ENCODE peak calls at places on chromosome 13, in six cellular contexts. H is K562, T is GM12891, U is H1, C is HepG2, W is GM12878. G is an unnamed sample.

GRCh38 chr13:70407486-70407885 is 299.2 kb upstream of the KLHL1 start:
- DNase-seq in U (no peak), W (no peak), T (no peak), C (no peak), H (no peak), G (no peak)

GRCh38 chr13:91764527-91764926 is 366.1 kb downstream of the GPC5 start:
- DNase-seq in T (no peak), H (no peak), U (no peak), C (no peak), W (peak), G (no peak)

GRCh38 chr13:66513728-66514127 is 716.4 kb downstream of the PCDH9 start:
- DNase-seq in W (no peak), T (no peak), U (no peak), C (no peak), H (no peak), G (no peak)

GRCh38 chr13:20057963-20058362 is 99.4 kb downstream of the ZMYM2 start:
- DNase-seq in H (no peak), T (no peak), C (no peak), W (no peak), U (no peak), G (no peak)

GRCh38 chr13:68616600-68617222 is 1386.6 kb upstream of the PCDH9 start:
- DNase-seq in W (no peak), T (no peak), C (peak), H (no peak), U (no peak), G (no peak)

GRCh38 chr13:40477623-40478608 is 188.5 kb downstream of the FOXO1 start:
- DNase-seq in W (no peak), H (no peak), U (no peak), C (peak), T (no peak), G (no peak)

GRCh38 chr13:102235689-102236088 is 166.2 kb downstream of the FGF14 start:
- DNase-seq in U (no peak), H (no peak), W (no peak), T (no peak), C (no peak), G (no peak)

GRCh38 chr13:34435338-34435737 is 506.7 kb upstream of the NBEA start:
- DNase-seq in C (no peak), T (no peak), U (no peak), W (no peak), H (no peak), G (no peak)

GRCh38 chr13:101727118-101727517 is 274.6 kb downstream of the ITGBL1 start:
- DNase-seq in H (no peak), U (no peak), C (no peak), W (no peak), T (no peak), G (no peak)

DNA sequence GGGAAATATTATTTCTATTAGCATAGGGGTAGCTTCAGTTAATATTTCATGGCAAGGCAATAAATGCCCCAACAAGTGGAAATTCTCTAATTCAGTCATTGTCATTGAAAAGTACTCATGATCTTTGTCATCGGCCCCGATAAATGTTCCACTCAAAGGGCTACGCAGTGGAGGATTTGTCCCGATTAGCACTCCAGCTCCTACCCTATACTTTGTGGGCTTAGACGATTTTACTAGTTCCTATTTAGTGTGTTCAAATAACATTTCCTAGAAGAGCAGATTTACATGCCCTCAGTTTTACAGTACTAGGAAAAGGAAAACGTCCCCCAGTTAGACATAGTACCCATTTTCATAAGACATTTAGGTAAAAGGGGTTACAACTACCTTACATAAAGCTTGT is 38.0 kb upstream of the ATP12A start:
- DNase-seq in C (no peak), W (no peak), U (no peak), T (no peak), H (no peak), G (no peak)
- TF ChIP-seq TAF1 in C (no peak), W (no peak), U (no peak), T (no peak), H (no peak), G (no peak)

GRCh38 chr13:89784161-89784809 is 1563.2 kb upstream of the MIR17HG start:
- DNase-seq in T (no peak), U (no peak), C (no peak), W (no peak), H (no peak), G (no peak)

GRCh38 chr13:89783221-89783755 is 1564.2 kb upstream of the MIR17HG start:
- DNase-seq in H (no peak), U (no peak), W (no peak), C (no peak), T (no peak), G (no peak)
- TF ChIP-seq POLR2A in H (no peak), U (no peak), W (no peak), C (no peak), T (no peak), G (no peak)

DNA sequence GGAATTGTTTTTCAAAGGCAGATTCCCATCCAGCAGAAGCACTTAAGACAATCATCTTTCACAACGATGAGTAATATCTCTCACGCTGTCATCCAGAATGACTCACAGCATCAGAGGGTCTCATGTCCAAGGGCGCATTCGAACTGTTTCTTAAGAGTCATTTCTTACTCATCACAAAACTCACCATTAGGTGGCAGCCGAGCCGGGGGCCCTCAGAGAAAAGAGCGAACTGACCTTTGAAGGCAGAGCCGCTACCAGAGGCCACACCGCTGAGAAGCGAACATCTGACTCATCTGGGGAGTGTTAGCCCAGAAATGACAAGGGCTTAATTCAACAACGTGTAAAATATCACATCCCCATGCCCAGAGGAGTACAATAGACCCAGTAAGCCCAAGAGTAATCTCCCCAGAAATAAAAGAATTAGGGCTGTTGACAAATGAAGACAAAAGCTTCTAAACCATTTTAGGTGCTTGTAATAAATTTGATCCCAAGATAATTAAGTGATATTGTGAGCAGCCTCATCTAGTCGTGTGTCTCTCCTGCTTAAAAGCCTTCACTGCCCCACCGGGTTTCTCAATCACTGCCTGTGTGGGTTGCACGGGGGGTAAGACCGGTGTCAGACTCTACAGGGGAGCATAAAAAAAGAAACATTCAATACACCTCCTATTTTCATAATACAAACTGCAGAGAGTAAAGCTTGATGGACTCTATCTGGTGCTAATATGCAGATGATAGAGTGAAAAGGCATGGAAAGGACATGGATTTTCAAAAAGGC is 96.2 kb downstream of the CYSLTR2 start:
- DNase-seq in U (peak), H (peak), T (no peak), W (peak), C (peak), G (peak)
- TF ChIP-seq POLR2AphosphoS5 in U (no peak), H (no peak), T (no peak), W (no peak), C (no peak), G (no peak)

GRCh38 chr13:45370922-45371406 is 30.0 kb upstream of the TPT1 start:
- DNase-seq in T (peak), C (no peak), H (peak), W (no peak), U (peak), G (peak)

GRCh38 chr13:45373116-45373606 is 32.2 kb upstream of the TPT1 start:
- DNase-seq in T (no peak), W (no peak), C (no peak), U (no peak), H (no peak), G (no peak)

GRCh38 chr13:45369116-45369515 is 28.1 kb upstream of the TPT1 start:
- DNase-seq in H (no peak), U (no peak), T (no peak), C (no peak), W (no peak), G (no peak)

GRCh38 chr13:45372189-45373115 is 31.5 kb upstream of the TPT1 start:
- DNase-seq in W (no peak), T (no peak), U (no peak), H (no peak), C (no peak), G (no peak)

GRCh38 chr13:45374917-45375316 is 33.9 kb upstream of the TPT1 start:
- DNase-seq in C (no peak), U (no peak), W (no peak), T (no peak), H (no peak), G (no peak)
- TF ChIP-seq TAF1 in C (no peak), U (no peak), W (no peak), T (no peak), H (no peak), G (no peak)

GRCh38 chr13:51451467-51452390 is 1.1 kb downstream of the INTS6 start:
- DNase-seq in U (peak), T (no peak), C (peak), W (no peak), H (peak), G (peak)

GRCh38 chr13:51455532-51455931 is 2.7 kb upstream of the INTS6 start:
- DNase-seq in H (no peak), C (no peak), U (no peak), W (no peak), T (no peak), G (no peak)

GRCh38 chr13:51453959-51454703 is 1.3 kb upstream of the INTS6 start:
- DNase-seq in U (no peak), T (no peak), W (no peak), H (peak), C (no peak), G (no peak)

GRCh38 chr13:51452391-51453307 is at the start of gene INTS6:
- DNase-seq in C (peak), W (peak), H (peak), T (peak), U (peak), G (peak)

DNA sequence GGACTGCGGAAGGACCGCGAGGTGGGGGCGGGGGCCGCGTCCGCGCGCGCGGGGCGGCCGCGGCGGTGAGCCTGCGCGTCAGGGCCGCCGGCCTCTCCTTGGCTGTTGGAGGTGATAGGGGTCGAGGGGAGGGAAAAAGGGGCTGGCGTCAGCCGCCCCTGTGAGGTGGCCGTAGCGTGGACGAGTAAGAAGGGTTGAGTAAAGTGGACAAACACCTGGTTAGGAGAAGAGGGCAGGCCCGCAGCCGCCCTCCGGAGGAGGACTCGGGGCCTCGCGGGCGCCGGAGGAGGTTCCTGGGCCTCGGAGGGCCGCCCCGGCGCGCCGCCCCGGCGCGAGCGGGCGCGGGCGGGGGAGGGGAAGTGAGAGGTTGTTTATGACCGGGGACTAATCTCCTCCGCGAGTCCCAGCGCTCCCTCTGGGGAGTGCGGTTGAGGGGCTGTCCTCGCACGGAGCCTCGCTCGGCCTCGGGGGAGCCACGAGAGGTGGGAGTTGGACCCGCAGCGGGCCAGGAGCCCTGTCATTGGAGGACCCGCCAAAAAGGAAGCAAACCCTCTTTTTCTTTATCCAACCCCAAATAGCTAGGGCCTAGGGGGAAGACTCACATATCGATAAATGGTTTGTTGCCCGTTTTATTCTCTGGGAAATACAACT is 597 bp upstream of the INTS6 start:
- DNase-seq in C (peak), U (no peak), T (peak), W (peak), H (peak), G (peak)
- TF ChIP-seq POLR2A in C (peak), U (no peak), T (no peak), W (peak), H (peak), G (peak)

GRCh38 chr13:41579168-41579567 is 121.8 kb downstream of the RGCC start:
- DNase-seq in H (no peak), U (no peak), T (no peak), C (no peak), W (no peak), G (no peak)

GRCh38 chr13:41579881-41580280 is 122.5 kb downstream of the RGCC start:
- DNase-seq in W (no peak), T (no peak), C (no peak), U (no peak), H (no peak), G (no peak)

GRCh38 chr13:41581884-41582547 is 124.7 kb downstream of the RGCC start:
- DNase-seq in W (no peak), U (no peak), C (no peak), T (no peak), H (no peak), G (no peak)

GRCh38 chr13:41580345-41580744 is 123.0 kb downstream of the RGCC start:
- DNase-seq in W (no peak), T (no peak), U (no peak), H (no peak), C (no peak), G (no peak)

DNA sequence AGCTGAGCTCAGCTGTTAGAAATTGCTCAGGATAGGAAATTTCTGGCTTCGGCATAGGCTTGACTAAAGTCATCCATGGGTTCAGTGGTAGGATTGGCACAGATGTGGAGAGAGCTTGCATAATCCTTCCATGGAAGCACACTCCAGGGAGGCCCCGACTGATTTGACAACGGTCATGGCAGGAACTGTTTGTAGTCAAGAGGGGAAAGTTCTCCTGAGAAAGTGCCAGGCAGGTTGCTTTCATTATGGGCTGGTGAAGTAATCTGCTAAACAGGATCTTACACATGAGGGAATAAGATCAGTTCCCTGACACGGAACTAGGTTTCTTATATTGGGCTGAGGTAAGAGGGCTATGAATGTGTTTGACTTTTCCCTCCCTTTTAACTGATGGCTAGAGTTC is 120.1 kb downstream of the RGCC start:
- DNase-seq in W (no peak), H (no peak), U (no peak), T (no peak), C (no peak), G (no peak)
- TF ChIP-seq POLR2AphosphoS5 in W (no peak), H (no peak), U (no peak), T (no peak), C (no peak), G (no peak)

DNA sequence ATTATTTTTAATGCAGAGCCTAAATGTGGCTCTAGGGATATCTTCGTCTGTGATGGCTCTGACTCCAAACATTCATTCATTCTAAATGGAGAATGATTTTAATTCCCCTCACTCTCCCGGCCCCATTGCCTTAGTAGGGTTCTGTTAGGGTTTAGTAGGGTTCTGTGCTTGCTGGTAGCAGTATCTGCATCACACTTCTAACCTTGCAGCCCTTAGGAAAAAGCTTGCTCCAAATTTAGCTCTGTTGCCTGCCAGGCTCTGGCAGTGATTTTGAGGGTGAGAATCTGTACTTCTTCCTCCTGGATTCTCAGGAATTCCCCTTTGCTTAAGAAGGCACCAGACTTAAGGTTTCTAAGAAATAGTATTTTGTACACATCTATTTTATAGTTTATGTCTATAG is 14.6 kb downstream of the B3GLCT start:
- DNase-seq in T (no peak), C (no peak), W (no peak), H (no peak), U (no peak), G (no peak)
- TF ChIP-seq TAF1 in T (no peak), C (no peak), W (no peak), H (no peak), U (no peak), G (no peak)

DNA sequence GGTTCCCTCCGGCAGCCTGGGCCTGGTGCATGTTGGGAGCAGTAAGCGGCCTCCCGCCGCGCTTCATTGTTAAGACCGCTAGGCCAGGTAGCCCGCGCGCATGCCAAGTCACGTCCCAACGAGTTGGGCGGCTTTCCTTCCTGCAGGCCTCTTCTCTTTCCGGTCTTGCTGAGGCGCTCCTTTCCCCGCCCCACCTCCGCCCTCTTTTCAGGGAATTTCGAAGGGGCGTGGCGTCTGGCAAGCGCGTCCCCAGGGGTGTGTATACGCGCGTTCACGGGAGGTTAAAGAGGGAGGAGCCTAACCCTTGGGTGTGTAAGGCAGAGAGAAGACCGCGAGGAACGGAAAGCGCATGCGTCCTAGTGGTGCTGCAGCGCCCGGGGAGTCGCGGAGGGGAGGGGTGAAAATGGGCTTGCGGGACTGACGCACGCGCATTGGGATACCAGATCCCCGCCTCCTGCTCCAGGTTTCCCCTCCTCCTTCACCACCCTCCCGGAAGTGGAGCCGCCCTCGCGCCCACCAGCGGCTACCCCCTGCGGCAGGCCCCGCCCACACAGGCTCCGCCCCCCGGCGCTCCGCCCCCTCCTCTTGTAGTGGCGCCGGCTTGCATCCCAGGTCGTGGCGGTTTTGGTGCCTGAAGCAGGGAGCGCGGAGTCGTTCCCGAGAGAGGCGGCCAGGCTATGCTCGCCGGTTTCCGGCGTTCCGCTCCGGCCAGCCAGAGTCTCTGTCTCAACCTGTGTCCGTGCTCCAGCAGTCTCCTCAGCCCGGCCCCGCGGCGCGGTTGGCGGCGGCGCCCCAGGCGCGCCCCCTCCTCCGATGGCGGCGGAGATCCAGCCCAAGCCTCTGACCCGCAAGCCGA is at the start of gene WDFY2:
- DNase-seq in H (peak), T (peak), W (peak), U (peak), C (peak), G (peak)
- TF ChIP-seq POLR2A in H (peak), T (peak), W (peak), U (peak), C (peak), G (peak)

GRCh38 chr13:98665638-98665995 is 86.9 kb downstream of the SLC15A1 start:
- DNase-seq in U (no peak), W (no peak), T (no peak), H (no peak), C (no peak), G (no peak)

GRCh38 chr13:98658131-98658530 is 81.2 kb upstream of the STK24 start:
- DNase-seq in U (no peak), W (no peak), H (no peak), T (no peak), C (no peak), G (no peak)

GRCh38 chr13:98664510-98664909 is 87.6 kb upstream of the STK24 start:
- DNase-seq in H (no peak), U (no peak), C (no peak), W (no peak), T (no peak), G (no peak)

GRCh38 chr13:98664924-98665637 is 87.4 kb downstream of the SLC15A1 start:
- DNase-seq in H (no peak), T (no peak), C (no peak), W (no peak), U (no peak), G (no peak)

GRCh38 chr13:98664047-98664446 is 87.1 kb upstream of the STK24 start:
- DNase-seq in H (no peak), U (no peak), C (no peak), W (no peak), T (no peak), G (no peak)
- TF ChIP-seq POLR2AphosphoS5 in H (no peak), U (no peak), C (no peak), W (no peak), T (no peak), G (no peak)

GRCh38 chr13:93476175-93476574 is 249.6 kb downstream of the GPC6 start:
- DNase-seq in T (no peak), C (peak), U (no peak), W (no peak), H (no peak), G (no peak)
- TF ChIP-seq TAF1 in T (no peak), C (no peak), U (no peak), W (no peak), H (no peak), G (no peak)